ENCODE peak calls at places on chromosomes 2 and 18, in four cellular contexts. One of them, this sample, is unnamed.

GRCh38 chr18:11873670-11874340 is 22.6 kb downstream of the CHMP1B start:
- DNase-seq in activated T-cell treated with anti-CD3 and anti-CD28 coated beads for 24 hours: no peak
- DNase-seq in mucosa of descending colon: no peak
- DNase-seq in nucleus accumbens: no peak
- DNase-seq in this sample: no peak

GRCh38 chr2:221229097-221229496 is 343.0 kb downstream of the EPHA4 start:
- DNase-seq in nucleus accumbens: no peak
- DNase-seq in activated T-cell treated with anti-CD3 and anti-CD28 coated beads for 24 hours: no peak
- DNase-seq in mucosa of descending colon: no peak
- DNase-seq in this sample: no peak

GRCh38 chr2:163119964-163120363 is 281.4 kb upstream of the KCNH7 start:
- DNase-seq in nucleus accumbens: no peak
- DNase-seq in mucosa of descending colon: no peak
- DNase-seq in activated T-cell treated with anti-CD3 and anti-CD28 coated beads for 24 hours: no peak
- DNase-seq in this sample: no peak

GRCh38 chr2:598043-598802 is 79.0 kb downstream of the TMEM18 start:
- DNase-seq in mucosa of descending colon: no peak
- DNase-seq in nucleus accumbens: no peak
- DNase-seq in activated T-cell treated with anti-CD3 and anti-CD28 coated beads for 24 hours: no peak
- DNase-seq in this sample: no peak

GRCh38 chr2:235396071-235396846 is 97.6 kb upstream of the AGAP1 start:
- DNase-seq in activated T-cell treated with anti-CD3 and anti-CD28 coated beads for 24 hours: no peak
- DNase-seq in mucosa of descending colon: no peak
- DNase-seq in nucleus accumbens: no peak
- DNase-seq in this sample: no peak

GRCh38 chr2:138277062-138277461 is 224.5 kb upstream of the SPOPL start:
- DNase-seq in mucosa of descending colon: no peak
- DNase-seq in activated T-cell treated with anti-CD3 and anti-CD28 coated beads for 24 hours: no peak
- DNase-seq in nucleus accumbens: no peak
- DNase-seq in this sample: no peak

GRCh38 chr2:99425022-99425421 is 64.8 kb downstream of the REV1 start:
- DNase-seq in nucleus accumbens: no peak
- DNase-seq in activated T-cell treated with anti-CD3 and anti-CD28 coated beads for 24 hours: no peak
- DNase-seq in mucosa of descending colon: no peak
- DNase-seq in this sample: no peak

GRCh38 chr18:79545714-79546113 is 133.9 kb upstream of the CTDP1 start:
- DNase-seq in activated T-cell treated with anti-CD3 and anti-CD28 coated beads for 24 hours: no peak
- DNase-seq in mucosa of descending colon: peak; percentile 32
- DNase-seq in nucleus accumbens: no peak
- DNase-seq in this sample: no peak

GRCh38 chr2:178914259-178914849 is 107.1 kb upstream of the TTN start:
- DNase-seq in nucleus accumbens: peak; percentile 43
- DNase-seq in mucosa of descending colon: peak; percentile 52
- DNase-seq in activated T-cell treated with anti-CD3 and anti-CD28 coated beads for 24 hours: peak; percentile 54
- DNase-seq in this sample: peak; percentile 88

GRCh38 chr2:241558532-241559488 is at the start of gene BOK:
- DNase-seq in mucosa of descending colon: peak; percentile 68
- DNase-seq in activated T-cell treated with anti-CD3 and anti-CD28 coated beads for 24 hours: no peak
- DNase-seq in nucleus accumbens: peak; percentile 75
- DNase-seq in this sample: peak; percentile 78

GRCh38 chr2:149037851-149038250 is 648 bp upstream of the LYPD6B start:
- DNase-seq in activated T-cell treated with anti-CD3 and anti-CD28 coated beads for 24 hours: no peak
- DNase-seq in mucosa of descending colon: no peak
- DNase-seq in nucleus accumbens: no peak
- DNase-seq in this sample: no peak

GRCh38 chr18:24201699-24202687 is 63.1 kb downstream of the CABYR start:
- DNase-seq in activated T-cell treated with anti-CD3 and anti-CD28 coated beads for 24 hours: no peak
- DNase-seq in nucleus accumbens: no peak
- DNase-seq in mucosa of descending colon: no peak
- DNase-seq in this sample: no peak

GRCh38 chr2:61713457-61713856 is 140.4 kb downstream of the FAM161A start:
- DNase-seq in mucosa of descending colon: no peak
- DNase-seq in activated T-cell treated with anti-CD3 and anti-CD28 coated beads for 24 hours: no peak
- DNase-seq in nucleus accumbens: no peak
- DNase-seq in this sample: no peak

GRCh38 chr18:10805587-10806088 is 279.8 kb downstream of the NAPG start:
- DNase-seq in mucosa of descending colon: no peak
- DNase-seq in activated T-cell treated with anti-CD3 and anti-CD28 coated beads for 24 hours: no peak
- DNase-seq in nucleus accumbens: no peak
- DNase-seq in this sample: no peak

GRCh38 chr18:53941601-53942335 is 282.7 kb downstream of the MBD2 start:
- DNase-seq in nucleus accumbens: no peak
- DNase-seq in activated T-cell treated with anti-CD3 and anti-CD28 coated beads for 24 hours: no peak
- DNase-seq in mucosa of descending colon: no peak
- DNase-seq in this sample: no peak

GRCh38 chr2:217643814-217644301 is 358.9 kb downstream of the TNS1 start:
- DNase-seq in activated T-cell treated with anti-CD3 and anti-CD28 coated beads for 24 hours: no peak
- DNase-seq in nucleus accumbens: no peak
- DNase-seq in mucosa of descending colon: no peak
- DNase-seq in this sample: no peak

This sample was measured in left cardiac atrium.